ENCODE peak calls at places on chromosome 11, in seven cellular contexts. X is cardiac fibroblast, D is IMR-90, H is A549, L is nephron progenitor cell, V is H1, O is HCT116. A is an unnamed sample.

GRCh38 chr11:111387318-111387863 is 8.3 kb upstream of the POU2AF1 start:
- DNase-seq in O (no peak), H (no peak), X (no peak), L (no peak), V (no peak), D (no peak), A (no peak)

GRCh38 chr11:66936326-66936725 is 21.9 kb downstream of the PC start:
- DNase-seq in H (peak; percentile 57), D (peak; percentile 97), O (no peak), V (no peak), X (peak; percentile 85), L (no peak), A (no peak)

GRCh38 chr11:123487157-123487744 is 57.2 kb downstream of the GRAMD1B start:
- DNase-seq in D (no peak), X (no peak), O (no peak), V (no peak), L (no peak), H (no peak), A (no peak)

GRCh38 chr11:83252941-83253340 is 33.2 kb downstream of the CCDC90B start:
- DNase-seq in H (no peak), X (no peak), V (no peak), O (no peak), D (no peak), L (no peak), A (no peak)

GRCh38 chr11:7522106-7522505 is 8.3 kb downstream of the PPFIBP2 start:
- DNase-seq in H (no peak), X (no peak), O (no peak), L (no peak), D (no peak), V (no peak), A (no peak)

GRCh38 chr11:17812286-17813187 is 78.0 kb downstream of the KCNC1 start:
- DNase-seq in O (no peak), D (no peak), V (no peak), L (no peak), X (no peak), H (no peak), A (no peak)

GRCh38 chr11:125756050-125756449 is 10.0 kb downstream of the PATE1 start:
- DNase-seq in V (no peak), O (no peak), X (no peak), H (no peak), L (no peak), D (no peak), A (no peak)

GRCh38 chr11:45635907-45636306 is 29.5 kb downstream of the CHST1 start:
- DNase-seq in V (no peak), O (no peak), X (no peak), D (no peak), L (no peak), H (no peak), A (no peak)

GRCh38 chr11:66317322-66317765 is 500 bp upstream of the CD248 start:
- DNase-seq in X (peak; percentile 88), V (no peak), L (no peak), D (peak; percentile 68), H (no peak), O (no peak), A (no peak)

GRCh38 chr11:131977231-131977630 is 606.8 kb downstream of the NTM start:
- DNase-seq in X (peak; percentile 18), D (peak; percentile 43), O (no peak), H (no peak), V (no peak), L (no peak), A (no peak)

GRCh38 chr11:117443269-117444186 is 115.9 kb downstream of the CEP164 start:
- DNase-seq in V (peak; percentile 27), X (peak; percentile 51), O (no peak), D (peak; percentile 30), H (peak; percentile 25), L (peak; percentile 80), A (peak; percentile 55)

DNA sequence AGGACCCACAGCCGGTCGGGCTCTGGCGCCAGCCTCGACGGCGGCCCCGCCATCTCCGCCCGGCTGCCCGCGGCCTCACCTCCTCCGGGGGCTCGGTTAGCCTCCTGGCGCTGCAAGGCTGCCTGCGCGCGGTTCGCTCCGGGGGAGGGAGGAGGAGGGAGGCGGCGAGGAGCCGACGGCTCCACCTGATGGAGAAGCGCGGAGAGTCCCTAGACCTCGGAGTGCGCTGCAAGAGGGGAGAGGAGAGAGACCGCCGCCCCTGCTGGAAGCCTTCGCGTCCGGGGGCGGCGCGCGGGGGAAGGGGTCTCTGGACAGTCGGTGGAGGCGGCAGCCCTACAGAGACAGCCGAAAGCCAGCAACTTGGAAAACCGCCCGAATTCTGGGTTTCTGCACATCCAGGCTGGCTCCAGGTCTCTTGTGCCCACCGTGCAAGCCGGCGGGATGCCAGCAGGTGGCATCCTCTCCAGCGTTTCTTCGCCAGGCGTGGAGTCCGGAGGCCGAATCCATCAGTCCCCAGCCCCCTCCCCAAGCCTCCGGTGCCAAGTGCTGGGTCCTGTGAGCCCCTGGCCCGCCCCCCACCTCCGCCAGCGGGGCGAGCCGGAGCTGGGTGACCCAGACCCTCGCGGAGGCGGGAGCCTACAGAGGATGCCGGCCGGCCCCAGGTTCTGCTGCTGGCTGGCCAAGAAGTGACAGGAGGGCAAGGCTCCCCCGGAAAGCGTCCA is 2.9 kb upstream of the KIRREL3 start:
- DNase-seq in V (no peak), O (no peak), D (peak; percentile 58), L (peak; percentile 84), H (peak; percentile 65), X (no peak), A (peak; percentile 37)
- TF ChIP-seq CTCF in V (peak; percentile 51), O (no peak), D (peak; percentile 9), L (peak; percentile 52), H (peak; percentile 73), X (no peak), A (peak; percentile 66)

GRCh38 chr11:102530558-102530957 is at the start of gene MMP7:
- DNase-seq in X (peak; percentile 15), O (no peak), H (peak; percentile 59), D (peak; percentile 57), V (no peak), L (no peak), A (no peak)

GRCh38 chr11:102539567-102539966 is 9.0 kb upstream of the MMP7 start:
- DNase-seq in L (no peak), O (no peak), H (no peak), V (no peak), X (no peak), D (no peak), A (no peak)

GRCh38 chr11:102528618-102529017 is 1.9 kb downstream of the MMP7 start:
- DNase-seq in V (no peak), D (peak; percentile 19), X (no peak), H (no peak), L (no peak), O (no peak), A (no peak)

DNA sequence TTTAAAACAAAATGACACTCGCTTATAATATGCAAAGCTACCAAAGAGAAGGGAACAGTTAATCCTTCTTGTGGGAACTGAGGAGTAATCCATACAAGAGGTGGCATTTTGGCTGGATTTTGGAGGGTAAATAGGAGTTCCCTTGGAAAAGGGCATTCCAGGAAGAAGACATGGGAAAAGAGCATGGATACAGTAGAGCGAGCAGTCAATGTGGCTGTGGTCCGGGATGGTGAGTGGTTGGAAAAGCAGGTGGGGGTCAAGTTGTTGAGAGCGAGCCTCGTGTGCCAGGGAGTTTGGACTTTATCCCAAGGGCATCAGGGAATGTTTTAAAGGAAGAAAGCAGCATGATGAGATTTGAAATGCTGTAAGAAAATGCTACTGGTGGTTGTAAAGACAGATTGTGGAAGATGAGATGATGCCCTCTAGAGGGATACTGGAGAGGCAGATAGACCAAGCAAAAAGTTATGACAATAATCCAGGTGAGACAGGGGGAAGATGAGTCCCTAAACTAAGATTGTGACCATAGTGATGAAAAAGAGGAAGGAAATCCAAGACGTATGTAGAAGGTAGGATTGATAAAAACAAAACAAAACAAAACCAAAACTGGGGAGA is 3.8 kb upstream of the MMP7 start:
- DNase-seq in H (no peak), O (no peak), D (no peak), X (no peak), L (no peak), V (no peak), A (no peak)
- TF ChIP-seq CTCF in H (no peak), O (peak; percentile 8), D (peak; percentile 10), X (peak; percentile 20), L (no peak), V (no peak), A (no peak)

GRCh38 chr11:60889869-60890311 is 16.5 kb downstream of the PRPF19 start:
- DNase-seq in X (no peak), D (no peak), H (no peak), O (no peak), V (no peak), L (no peak), A (no peak)

GRCh38 chr11:60891103-60891741 is 15.2 kb downstream of the PRPF19 start:
- DNase-seq in L (no peak), X (peak; percentile 60), O (no peak), D (peak; percentile 23), H (no peak), V (no peak), A (no peak)

GRCh38 chr11:60890696-60891095 is 15.7 kb downstream of the PRPF19 start:
- DNase-seq in L (no peak), V (no peak), X (no peak), H (no peak), O (no peak), D (no peak), A (no peak)

GRCh38 chr11:60887531-60887930 is 18.9 kb downstream of the PRPF19 start:
- DNase-seq in D (peak; percentile 61), H (peak; percentile 53), L (peak; percentile 47), V (no peak), X (peak; percentile 69), O (peak; percentile 31), A (no peak)
- TF ChIP-seq CTCF in D (peak; percentile 75), H (peak; percentile 49), L (peak; percentile 56), V (peak; percentile 85), X (peak; percentile 84), O (peak; percentile 61), A (peak; percentile 62)

GRCh38 chr11:28759311-28759710 is 651.1 kb downstream of the METTL15 start:
- DNase-seq in H (peak; percentile 74), X (peak; percentile 63), L (no peak), O (peak; percentile 2), V (no peak), D (peak; percentile 59), A (no peak)

GRCh38 chr11:28757725-28758515 is 649.7 kb downstream of the METTL15 start:
- DNase-seq in V (no peak), H (peak; percentile 85), O (no peak), L (no peak), D (peak; percentile 94), X (peak; percentile 88), A (no peak)

GRCh38 chr11:28756977-28757376 is 648.8 kb downstream of the METTL15 start:
- DNase-seq in H (peak; percentile 78), V (no peak), X (peak; percentile 85), L (no peak), O (no peak), D (peak; percentile 89), A (no peak)

GRCh38 chr11:28763876-28764275 is 655.7 kb downstream of the METTL15 start:
- DNase-seq in H (no peak), V (no peak), O (no peak), D (peak; percentile 25), L (no peak), X (no peak), A (no peak)

DNA sequence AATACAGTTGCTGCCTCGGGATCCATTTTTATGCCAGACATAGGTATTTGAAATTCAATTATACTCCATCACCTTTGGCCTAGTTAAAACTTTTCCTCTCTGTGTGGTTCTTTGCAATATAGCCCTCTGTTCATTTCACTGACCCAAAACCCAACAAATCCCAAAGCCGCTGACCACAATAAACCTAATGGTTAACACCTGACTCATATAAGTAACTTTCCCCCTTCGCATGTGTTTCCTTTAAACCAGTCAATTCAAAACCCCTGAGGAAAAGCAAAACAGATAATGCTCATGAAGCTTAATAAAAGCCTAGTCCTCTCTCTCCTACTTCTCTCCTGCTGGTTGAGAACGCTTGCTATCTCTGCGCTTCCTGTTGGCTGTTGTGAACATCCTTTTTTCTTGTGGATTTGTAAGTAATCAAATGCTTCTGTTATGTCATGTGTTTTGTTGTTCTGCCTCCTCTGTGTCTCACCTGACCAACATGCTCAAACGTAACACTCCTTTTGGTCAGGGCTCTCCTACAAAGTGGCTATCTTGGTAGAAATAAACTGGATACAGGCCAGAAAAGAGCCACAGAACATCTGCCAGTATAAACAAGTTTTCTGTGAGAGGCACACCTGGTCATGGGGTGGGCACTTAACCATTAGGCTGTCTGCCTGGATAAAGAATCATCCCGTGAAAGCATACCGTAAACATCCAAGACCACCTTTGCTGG is 652.6 kb downstream of the METTL15 start:
- DNase-seq in L (no peak), V (no peak), H (no peak), D (peak; percentile 27), O (no peak), X (no peak), A (no peak)
- TF ChIP-seq CTCF in L (no peak), V (no peak), H (no peak), D (no peak), O (no peak), X (no peak), A (no peak)

A was measured in progenitor cell of endocrine pancreas.